ENCODE peak calls at places on chromosomes 6 and 20, in ten cellular contexts. U is hepatocyte; O is K562; W is PC-9; B is CD8-positive, alpha-beta T cell; L is IMR-90; F is H9; J is left ventricle myocardium inferior; H is A549; C is endothelial cell. N is an unnamed sample.

GRCh38 chr6:82415820-82416219 is 52.2 kb downstream of the TPBG start:
- DNase-seq in U (no peak), O (no peak), W (peak), B (no peak), L (no peak), F (no peak), J (no peak), H (no peak), C (no peak), N (no peak)

GRCh38 chr6:64672651-64673050 is 1034.4 kb downstream of the EYS start:
- DNase-seq in U (no peak), O (no peak), W (no peak), B (no peak), L (no peak), F (no peak), J (no peak), H (no peak), C (no peak), N (no peak)

GRCh38 chr6:128259735-128260685 is 260.4 kb downstream of the PTPRK start:
- DNase-seq in U (no peak), O (no peak), W (no peak), B (no peak), L (no peak), F (no peak), J (no peak), H (no peak), C (no peak), N (no peak)

GRCh38 chr6:91213229-91213901 is 626.5 kb upstream of the MAP3K7 start:
- DNase-seq in U (no peak), O (no peak), W (no peak), B (no peak), L (no peak), F (no peak), J (no peak), H (no peak), C (no peak), N (no peak)

GRCh38 chr6:131819507-131820228 is 11.8 kb downstream of the ENPP1 start:
- DNase-seq in U (peak), O (no peak), W (no peak), B (no peak), L (peak), F (no peak), J (no peak), H (no peak), C (no peak), N (no peak)

GRCh38 chr6:3849681-3850450 is 693 bp downstream of the FAM50B start:
- DNase-seq in U (no peak), O (no peak), W (no peak), B (no peak), L (no peak), F (peak), J (peak), H (no peak), C (no peak), N (no peak)

GRCh38 chr6:169145991-169146501 is 107.6 kb downstream of the THBS2 start:
- DNase-seq in U (peak), O (no peak), W (no peak), B (no peak), L (peak), F (no peak), J (no peak), H (no peak), C (no peak), N (no peak)

GRCh38 chr20:58306421-58307261 is 2.9 kb upstream of the RAB22A start:
- DNase-seq in U (peak), O (no peak), W (no peak), B (peak), L (peak), F (no peak), J (no peak), H (peak), C (no peak), N (peak)

GRCh38 chr6:167005350-167006159 is 6.4 kb downstream of the CEP43 start:
- DNase-seq in U (no peak), O (peak), W (no peak), B (no peak), L (no peak), F (no peak), J (peak), H (no peak), C (no peak), N (no peak)

GRCh38 chr6:5103250-5103649 is 18.1 kb downstream of the PPP1R3G start:
- DNase-seq in U (no peak), O (no peak), W (no peak), B (no peak), L (peak), F (no peak), J (no peak), H (no peak), C (no peak), N (no peak)

GRCh38 chr20:23257848-23258746 is 92.5 kb upstream of the NXT1 start:
- DNase-seq in U (no peak), O (no peak), W (no peak), B (no peak), L (peak), F (no peak), J (no peak), H (no peak), C (no peak), N (no peak)

GRCh38 chr6:149859368-149859767 is 4.8 kb downstream of the LRP11 start:
- DNase-seq in U (peak), O (no peak), W (peak), B (no peak), L (peak), F (no peak), J (no peak), H (no peak), C (no peak), N (no peak)

GRCh38 chr6:101585501-101585900 is 192.0 kb downstream of the GRIK2 start:
- DNase-seq in U (no peak), O (no peak), W (no peak), B (no peak), L (no peak), F (no peak), J (no peak), H (no peak), C (no peak), N (no peak)

GRCh38 chr6:40998661-40999060 is 40.4 kb downstream of the UNC5CL start:
- DNase-seq in U (no peak), O (no peak), W (no peak), B (no peak), L (no peak), F (no peak), J (no peak), H (no peak), C (no peak), N (no peak)

GRCh38 chr6:167706313-167707109 is 120.2 kb upstream of the AFDN start:
- DNase-seq in U (no peak), O (no peak), W (no peak), B (peak), L (no peak), F (no peak), J (no peak), H (no peak), C (no peak), N (peak)

GRCh38 chr6:139490482-139490881 is 116.0 kb upstream of the CITED2 start:
- DNase-seq in U (no peak), O (no peak), W (no peak), B (no peak), L (peak), F (no peak), J (no peak), H (no peak), C (no peak), N (no peak)

GRCh38 chr20:22690000-22690399 is 105.6 kb upstream of the FOXA2 start:
- DNase-seq in U (no peak), O (no peak), W (no peak), B (no peak), L (no peak), F (no peak), J (no peak), H (no peak), C (no peak), N (no peak)

GRCh38 chr6:83429269-83429668 is 1.6 kb downstream of the ME1 start:
- DNase-seq in U (no peak), O (no peak), W (peak), B (no peak), L (no peak), F (no peak), J (no peak), H (no peak), C (no peak), N (no peak)

DNA sequence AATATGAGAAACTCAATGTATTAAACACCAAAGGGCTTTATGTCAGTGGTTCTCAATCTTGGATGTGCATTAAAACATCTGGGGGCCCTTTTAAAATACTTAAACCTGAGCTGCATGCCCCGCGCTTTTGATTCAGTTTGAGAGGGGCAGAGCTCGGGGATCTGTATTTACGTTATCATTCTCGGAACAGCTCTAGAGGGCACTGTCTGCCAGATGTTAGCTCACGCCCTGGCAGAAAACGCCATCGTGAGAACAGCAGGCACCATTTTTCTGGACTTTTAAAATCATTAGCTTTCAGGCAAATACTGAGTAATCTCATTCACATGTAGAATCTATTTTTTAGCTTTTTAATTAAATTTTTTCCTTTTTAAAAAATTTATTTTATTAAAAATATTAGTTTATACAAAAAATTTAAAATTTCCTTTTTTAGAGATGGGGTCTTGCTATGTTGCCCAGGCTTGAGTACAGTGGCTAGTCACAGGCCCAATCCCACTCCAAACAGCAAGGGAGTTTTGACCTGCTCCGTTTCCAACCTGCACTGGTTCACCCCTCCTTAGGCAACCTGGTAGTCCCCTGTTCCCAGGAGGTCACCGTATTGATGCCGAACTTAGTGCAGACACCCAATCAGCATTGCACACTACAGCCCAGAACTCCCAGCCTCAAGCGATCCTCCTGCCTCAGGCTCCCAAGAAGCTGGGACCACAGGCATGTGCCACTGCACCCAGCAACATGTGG is 30.0 kb upstream of the ZNF133 start:
- DNase-seq in U (no peak), O (no peak), W (no peak), B (no peak), L (no peak), F (no peak), J (no peak), H (no peak), C (no peak), N (no peak)
- TF ChIP-seq CTCF in U (no peak), O (no peak), W (no peak), B (no peak), L (no peak), F (peak), J (no peak), H (peak), C (no peak), N (no peak)

GRCh38 chr6:43817192-43817591 is 47.2 kb downstream of the VEGFA start:
- DNase-seq in U (peak), O (peak), W (no peak), B (no peak), L (peak), F (peak), J (peak), H (peak), C (peak), N (no peak)
- TF ChIP-seq CTCF in U (peak), O (peak), W (peak), B (no peak), L (peak), F (peak), J (peak), H (peak), C (no peak), N (peak)

GRCh38 chr6:52503344-52503747 is 73.5 kb downstream of the TRAM2 start:
- DNase-seq in U (no peak), O (peak), W (no peak), B (no peak), L (no peak), F (peak), J (peak), H (no peak), C (peak), N (no peak)
- TF ChIP-seq CTCF in U (no peak), O (peak), W (no peak), B (no peak), L (no peak), F (peak), J (peak), H (peak), C (peak), N (no peak)

DNA sequence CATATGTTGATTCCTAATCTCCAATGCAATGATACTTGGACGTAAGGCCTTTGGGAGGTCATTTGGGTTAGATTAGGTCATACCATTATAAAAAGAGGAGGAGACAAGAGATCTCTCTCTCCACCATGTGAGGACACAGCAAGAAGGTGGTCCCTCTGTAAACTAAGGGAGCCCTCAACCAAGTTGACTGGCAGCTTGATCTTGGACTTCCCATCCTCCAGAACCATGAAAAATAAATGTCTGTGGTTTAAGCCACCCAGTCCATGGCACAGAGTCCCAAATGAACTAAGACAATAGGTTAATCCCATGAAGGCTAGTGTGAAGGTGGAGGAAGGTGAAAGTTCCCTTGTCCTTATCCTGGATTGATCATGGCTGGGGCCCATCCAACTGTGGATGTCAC is 99.8 kb downstream of the BANF2 start:
- DNase-seq in U (no peak), O (no peak), W (no peak), B (no peak), L (no peak), F (no peak), J (no peak), H (no peak), C (no peak), N (no peak)
- TF ChIP-seq CTCF in U (no peak), O (no peak), W (no peak), B (no peak), L (no peak), F (no peak), J (no peak), H (no peak), C (no peak), N (no peak)

DNA sequence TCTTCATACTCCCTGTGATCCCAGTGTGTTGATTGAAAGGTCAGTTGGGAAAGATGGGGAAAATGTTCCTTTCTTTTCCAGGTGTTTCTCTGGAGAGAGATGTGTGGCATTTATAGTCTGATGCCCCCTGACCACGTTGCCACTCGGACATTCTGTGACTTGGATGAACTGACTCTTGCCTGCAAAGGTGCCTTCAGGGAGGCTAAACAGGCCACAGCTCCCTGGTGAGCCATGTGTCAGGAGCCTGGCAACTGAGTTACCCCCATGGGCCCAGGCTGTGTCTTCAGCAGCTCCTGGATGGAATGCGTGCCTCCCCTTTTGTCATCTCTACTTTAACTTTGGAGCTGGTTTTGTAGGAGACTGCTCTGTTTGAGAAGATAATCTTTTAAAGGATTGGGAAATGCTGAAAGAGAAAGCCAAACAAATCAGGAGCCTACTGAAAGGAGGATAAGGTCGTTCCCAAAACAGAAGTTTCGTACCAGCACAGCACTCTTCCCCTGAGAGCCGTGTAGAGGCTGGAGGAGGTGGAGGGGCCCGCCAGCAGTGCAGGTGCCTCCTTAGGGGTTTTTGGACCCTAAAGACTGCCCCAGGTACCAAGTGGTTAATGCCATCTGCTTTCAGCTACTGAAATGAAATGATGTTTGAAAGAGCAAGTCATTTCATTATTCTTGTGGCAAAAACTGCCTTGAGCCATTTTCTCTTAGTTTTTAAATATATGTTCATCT is 322.8 kb downstream of the ZFAND3 start:
- DNase-seq in U (no peak), O (no peak), W (no peak), B (no peak), L (no peak), F (no peak), J (no peak), H (no peak), C (no peak), N (no peak)
- TF ChIP-seq CTCF in U (no peak), O (no peak), W (no peak), B (no peak), L (no peak), F (no peak), J (no peak), H (no peak), C (no peak), N (no peak)

DNA sequence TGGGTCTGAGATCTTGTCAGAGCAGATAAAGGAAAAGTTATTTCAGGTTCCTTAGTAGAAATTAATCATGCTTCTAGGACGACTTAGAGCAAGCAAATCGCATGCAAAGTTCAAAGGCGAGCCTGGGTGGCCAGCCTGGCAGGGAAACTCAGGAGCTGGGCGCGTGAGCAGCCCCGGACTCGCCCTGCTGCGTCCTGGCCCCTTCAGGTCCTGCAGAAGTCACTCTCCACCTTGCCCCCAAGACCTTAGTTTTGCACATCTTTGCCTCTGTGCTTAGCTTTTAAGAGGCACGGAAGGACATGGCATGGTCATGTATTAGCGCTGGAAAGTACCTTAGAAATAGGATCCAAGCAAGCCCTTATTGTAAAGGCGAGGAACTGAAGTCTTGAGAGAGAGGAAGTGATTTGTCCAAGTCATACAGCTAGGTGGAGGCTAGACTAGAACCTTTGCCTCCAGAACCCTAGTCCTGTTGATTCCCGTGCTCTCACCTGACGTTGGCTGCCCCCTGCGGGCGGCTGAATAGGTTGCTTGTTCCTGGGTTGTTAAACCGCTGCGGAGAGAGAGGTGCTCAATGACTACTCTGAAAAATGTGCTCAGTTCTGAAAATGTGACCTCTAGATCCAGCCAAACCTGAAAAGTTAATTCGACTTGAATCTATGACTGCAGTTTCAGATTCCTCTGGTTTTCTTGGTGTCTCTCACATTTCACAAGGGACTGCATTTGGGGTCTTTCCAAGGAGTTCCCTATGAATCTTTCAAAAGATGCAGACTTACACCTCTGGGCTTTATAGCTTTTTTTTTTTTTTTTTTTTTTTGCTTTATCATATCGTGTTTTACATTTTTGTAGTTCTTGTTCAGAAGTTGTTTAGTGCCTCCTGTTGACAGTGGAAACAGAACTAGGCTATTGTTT is 2.7 kb downstream of the MYB start:
- DNase-seq in U (peak), O (peak), W (peak), B (peak), L (peak), F (peak), J (no peak), H (peak), C (peak), N (peak)
- TF ChIP-seq CTCF in U (peak), O (peak), W (peak), B (peak), L (peak), F (peak), J (peak), H (peak), C (peak), N (peak)

GRCh38 chr20:36745927-36746659 is at the start of gene NDRG3:
- DNase-seq in U (peak), O (peak), W (peak), B (peak), L (peak), F (peak), J (peak), H (peak), C (peak), N (peak)
- TF ChIP-seq CTCF in U (no peak), O (peak), W (no peak), B (no peak), L (no peak), F (peak), J (peak), H (no peak), C (no peak), N (no peak)

DNA sequence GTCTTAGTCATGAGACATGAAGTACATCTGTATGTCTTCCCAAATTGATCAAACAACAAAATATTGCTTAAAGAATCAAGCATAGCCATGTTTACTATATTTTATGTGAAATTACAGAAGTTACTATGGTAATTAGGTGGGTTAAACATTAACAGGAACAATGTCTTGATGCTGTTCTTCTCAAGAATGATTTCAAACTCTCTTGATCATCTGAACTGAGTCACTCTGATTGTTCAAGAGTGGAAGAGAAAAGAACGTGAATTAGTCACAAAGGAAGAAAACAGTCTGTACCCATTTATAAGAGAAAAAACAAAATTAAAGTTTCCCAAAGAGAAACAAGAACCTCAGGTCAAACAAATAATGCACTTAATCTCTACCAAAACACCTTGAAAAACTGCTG is 62.2 kb upstream of the NUP153 start:
- DNase-seq in U (no peak), O (no peak), W (no peak), B (no peak), L (no peak), F (no peak), J (no peak), H (no peak), C (no peak), N (no peak)
- TF ChIP-seq CTCF in U (no peak), O (no peak), W (no peak), B (no peak), L (no peak), F (no peak), J (no peak), H (no peak), C (no peak), N (no peak)

GRCh38 chr6:22954749-22955385 is 385.5 kb downstream of the HDGFL1 start:
- DNase-seq in U (no peak), O (no peak), W (no peak), B (no peak), L (peak), F (no peak), J (no peak), H (no peak), C (no peak), N (peak)

GRCh38 chr6:22959571-22959970 is 390.2 kb downstream of the HDGFL1 start:
- DNase-seq in U (no peak), O (no peak), W (no peak), B (no peak), L (no peak), F (no peak), J (no peak), H (no peak), C (no peak), N (no peak)

GRCh38 chr6:22964334-22964733 is 395.0 kb downstream of the HDGFL1 start:
- DNase-seq in U (no peak), O (no peak), W (no peak), B (no peak), L (no peak), F (no peak), J (no peak), H (no peak), C (no peak), N (no peak)

GRCh38 chr6:22956029-22956715 is 386.8 kb downstream of the HDGFL1 start:
- DNase-seq in U (peak), O (no peak), W (no peak), B (no peak), L (no peak), F (no peak), J (no peak), H (no peak), C (no peak), N (no peak)

GRCh38 chr6:22958677-22959076 is 389.3 kb downstream of the HDGFL1 start:
- DNase-seq in U (no peak), O (no peak), W (no peak), B (no peak), L (no peak), F (no peak), J (no peak), H (no peak), C (no peak), N (no peak)
- TF ChIP-seq CTCF in U (no peak), O (no peak), W (no peak), B (no peak), L (no peak), F (no peak), J (no peak), H (no peak), C (no peak), N (no peak)